ENCODE peak calls at places on chromosomes 1 and 21, in nine cellular contexts. L, Q, N, M, P, K, S, I and G are unnamed samples. For H3K4me1, the result is how much of the 10 kb centered on the place peaks cover.

GRCh38 chr1:109248797-109249629 is at the start of gene CELSR2:
- DNase-seq in L (peak), Q (peak), P (no peak), M (peak), I (peak), K (peak), S (peak), N (peak), G (peak)

GRCh38 chr21:42550817-42551216 is 37.2 kb downstream of the SLC37A1 start:
- DNase-seq in K (no peak), Q (no peak), N (no peak), S (peak), P (no peak), I (peak), M (peak), L (no peak), G (no peak)

GRCh38 chr21:27681038-27681437 is 714.1 kb upstream of the ADAMTS5 start:
- DNase-seq in I (no peak), S (no peak), N (peak), P (no peak), M (no peak), L (no peak), K (no peak), Q (no peak), G (no peak)

GRCh38 chr1:155068599-155068998 is 5.1 kb downstream of the EFNA4 start:
- DNase-seq in K (no peak), M (no peak), P (no peak), N (no peak), Q (no peak), L (no peak), I (no peak), S (no peak), G (no peak)

GRCh38 chr1:102252731-102253360 is 256.1 kb upstream of the OLFM3 start:
- DNase-seq in K (no peak), L (no peak), I (no peak), M (no peak), S (no peak), P (no peak), Q (no peak), N (no peak), G (no peak)

GRCh38 chr21:19468981-19469715 is 1065.6 kb upstream of the TMPRSS15 start:
- DNase-seq in I (no peak), Q (no peak), L (no peak), N (no peak), K (no peak), M (no peak), P (no peak), S (no peak), G (no peak)

GRCh38 chr1:77281491-77282186 is at the start of gene AK5:
- DNase-seq in P (no peak), S (peak), N (peak), K (peak), L (no peak), I (peak), M (no peak), Q (peak), G (peak)

GRCh38 chr1:193070942-193071341 is 11.5 kb downstream of the RO60 start:
- DNase-seq in P (no peak), S (no peak), I (no peak), L (no peak), Q (no peak), K (no peak), M (no peak), N (no peak), G (no peak)

GRCh38 chr1:12001249-12001917 is 17.9 kb upstream of the MIIP start:
- DNase-seq in K (no peak), P (no peak), N (peak), L (peak), M (no peak), Q (no peak), I (no peak), S (no peak), G (peak)

GRCh38 chr1:2443285-2444137 is 31.1 kb upstream of the PEX10 start:
- DNase-seq in I (no peak), K (no peak), P (no peak), M (no peak), N (no peak), S (no peak), L (no peak), Q (no peak), G (no peak)

GRCh38 chr1:164583196-164583595 is 24.2 kb downstream of the PBX1 start:
- DNase-seq in S (no peak), I (no peak), Q (no peak), K (no peak), N (no peak), P (no peak), L (no peak), M (no peak), G (no peak)

GRCh38 chr1:217605390-217605789 is 25.5 kb downstream of the GPATCH2 start:
- DNase-seq in K (no peak), S (no peak), Q (no peak), I (no peak), N (no peak), P (no peak), M (no peak), L (no peak), G (no peak)

GRCh38 chr1:233376711-233377110 is 49.2 kb downstream of the MAP3K21 start:
- DNase-seq in I (no peak), K (no peak), S (no peak), M (no peak), N (no peak), P (no peak), L (no peak), Q (no peak), G (peak)

GRCh38 chr1:233383984-233384383 is 56.5 kb downstream of the MAP3K21 start:
- DNase-seq in Q (no peak), L (no peak), I (no peak), K (no peak), S (no peak), M (no peak), N (no peak), P (no peak), G (no peak)

GRCh38 chr1:233379869-233380438 is 52.4 kb downstream of the MAP3K21 start:
- DNase-seq in M (no peak), S (no peak), P (no peak), L (no peak), Q (no peak), K (no peak), N (no peak), I (no peak), G (no peak)

GRCh38 chr1:233386336-233386735 is 58.8 kb downstream of the MAP3K21 start:
- DNase-seq in N (no peak), L (no peak), S (peak), Q (no peak), M (no peak), K (no peak), P (no peak), I (no peak), G (no peak)

GRCh38 chr1:233381806-233382205 is 54.3 kb downstream of the MAP3K21 start:
- DNase-seq in P (no peak), Q (no peak), S (no peak), N (no peak), L (no peak), M (no peak), K (no peak), I (no peak), G (no peak)
- TF ChIP-seq POLR2A in P (no peak), Q (no peak), S (no peak), N (no peak), L (no peak), M (no peak), K (no peak), I (no peak), G (no peak)

GRCh38 chr21:39010629-39011404 is 172.4 kb downstream of the PSMG1 start:
- DNase-seq in N (no peak), S (no peak), L (no peak), M (no peak), I (no peak), K (no peak), Q (no peak), P (no peak), G (peak)
- H3K4me1 ChIP-seq in N (under half), S (under half), L (under half), M (under half), I (under half), K (under half), Q (under half), P (under half), G (under half)

DNA sequence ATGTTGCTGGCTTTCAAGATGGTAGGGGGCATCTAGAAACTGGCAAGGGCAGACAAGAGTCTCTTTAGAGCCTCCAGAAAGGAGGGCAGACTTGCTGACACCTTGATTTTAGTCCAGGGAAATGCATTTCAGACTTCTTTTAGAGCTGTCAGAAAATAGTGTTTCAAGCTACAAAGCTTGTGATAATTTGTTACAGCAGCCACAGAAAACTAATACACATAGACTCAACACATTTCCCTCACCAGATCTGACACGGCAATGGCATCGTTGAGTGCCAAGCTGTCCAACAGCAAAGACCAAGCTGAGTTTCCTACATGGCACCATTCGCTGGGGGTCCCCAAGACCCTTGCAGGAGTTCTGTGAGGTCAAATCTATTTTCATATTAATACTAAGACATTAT is 62.0 kb downstream of the SLC9A1 start:
- DNase-seq in K (no peak), L (no peak), S (no peak), I (no peak), P (no peak), M (no peak), Q (no peak), N (no peak), G (no peak)
- H3K27ac ChIP-seq in K (no peak), L (no peak), S (no peak), I (no peak), P (no peak), M (no peak), Q (no peak), N (no peak), G (no peak)

DNA sequence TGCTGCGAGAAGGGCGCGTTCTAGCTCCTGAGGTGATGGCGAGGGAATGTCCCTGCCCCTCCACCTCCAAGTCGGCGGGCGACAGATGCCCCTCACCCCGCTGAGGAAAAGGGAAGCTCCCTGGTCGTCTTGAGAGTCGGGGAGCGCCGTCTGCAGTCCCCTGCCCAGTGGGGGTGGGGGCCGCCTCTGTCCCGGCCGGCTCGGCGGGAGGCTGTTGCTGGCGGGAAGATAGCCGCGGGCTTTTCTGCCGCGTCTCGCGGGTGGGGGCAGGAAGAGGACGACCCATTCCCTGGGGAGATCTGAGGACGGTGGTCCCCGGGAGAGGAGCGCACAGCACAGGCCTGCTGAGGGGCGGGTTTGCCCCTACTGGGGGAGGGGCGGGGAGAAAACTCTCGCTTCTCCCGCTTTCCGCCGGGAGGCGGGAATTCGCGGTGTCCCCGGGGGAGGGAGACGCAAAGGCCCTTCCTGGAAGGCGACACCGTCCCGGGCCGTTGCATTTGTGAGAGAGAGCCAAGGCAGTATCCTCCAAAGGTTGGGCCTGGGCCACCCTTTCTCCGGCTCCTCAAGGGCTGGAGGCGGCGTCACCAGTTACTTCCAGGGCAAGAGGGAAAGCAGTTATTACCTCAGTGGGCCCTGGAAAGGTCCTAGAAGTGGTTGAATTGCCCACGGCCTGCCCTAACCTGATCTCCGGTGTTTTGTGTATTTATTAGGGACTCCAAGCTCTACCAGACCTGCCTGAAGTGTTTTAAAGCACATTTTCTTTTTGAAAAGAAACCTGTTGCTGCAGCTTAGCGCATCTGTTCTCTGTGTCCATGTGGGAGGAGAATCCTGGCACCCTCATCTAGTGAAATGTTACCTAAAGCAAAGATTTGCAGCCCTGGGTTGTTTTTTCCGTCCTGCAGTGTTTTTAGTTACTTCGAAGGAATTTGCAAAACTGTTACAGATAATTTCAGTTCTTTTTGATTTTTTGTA is 648 bp downstream of the S100PBP start:
- DNase-seq in L (peak), K (peak), P (peak), Q (peak), N (peak), S (peak), I (peak), M (peak), G (peak)
- TF ChIP-seq POLR2A in L (no peak), K (no peak), P (no peak), Q (peak), N (no peak), S (no peak), I (peak), M (no peak), G (peak)

GRCh38 chr1:8903410-8903809 is 24.9 kb upstream of the ENO1 start:
- DNase-seq in Q (no peak), L (no peak), P (no peak), N (no peak), S (no peak), M (no peak), I (no peak), K (no peak), G (no peak)

GRCh38 chr1:8903908-8904650 is 25.6 kb upstream of the ENO1 start:
- DNase-seq in L (peak), S (peak), M (peak), Q (peak), N (peak), I (peak), K (no peak), P (no peak), G (peak)

GRCh38 chr1:8902765-8903164 is 24.3 kb upstream of the ENO1 start:
- DNase-seq in Q (no peak), K (no peak), M (no peak), I (no peak), L (no peak), N (peak), S (no peak), P (no peak), G (no peak)

GRCh38 chr1:8899046-8899445 is 20.6 kb upstream of the ENO1 start:
- DNase-seq in S (no peak), I (no peak), P (no peak), L (no peak), N (no peak), Q (no peak), K (no peak), M (no peak), G (no peak)
- H3K4me1 ChIP-seq in S (under half), I (under half), P (under half), L (under half), N (under half), Q (under half), K (under half), M (under half), G (under half)

GRCh38 chr1:243730499-243731150 is 119.4 kb downstream of the AKT3 start:
- DNase-seq in Q (no peak), I (peak), L (no peak), P (no peak), N (no peak), K (peak), M (no peak), S (no peak), G (no peak)
- H3K27ac ChIP-seq in Q (no peak), I (no peak), L (no peak), P (peak), N (no peak), K (no peak), M (peak), S (no peak), G (no peak)

GRCh38 chr1:23168079-23168461 is 586 bp downstream of the LUZP1 start:
- DNase-seq in N (no peak), Q (no peak), L (peak), S (peak), M (peak), I (peak), K (peak), P (no peak), G (peak)

GRCh38 chr1:23167353-23168078 is 1.1 kb downstream of the LUZP1 start:
- DNase-seq in Q (no peak), K (peak), L (peak), N (peak), I (peak), P (no peak), M (peak), S (peak), G (peak)

GRCh38 chr1:23169727-23170335 is 1.2 kb upstream of the LUZP1 start:
- DNase-seq in N (peak), P (peak), K (peak), S (peak), M (peak), Q (no peak), L (peak), I (peak), G (peak)

GRCh38 chr1:23169219-23169575 is 541 bp upstream of the LUZP1 start:
- DNase-seq in P (no peak), K (no peak), I (no peak), M (no peak), N (no peak), Q (no peak), L (no peak), S (no peak), G (no peak)

DNA sequence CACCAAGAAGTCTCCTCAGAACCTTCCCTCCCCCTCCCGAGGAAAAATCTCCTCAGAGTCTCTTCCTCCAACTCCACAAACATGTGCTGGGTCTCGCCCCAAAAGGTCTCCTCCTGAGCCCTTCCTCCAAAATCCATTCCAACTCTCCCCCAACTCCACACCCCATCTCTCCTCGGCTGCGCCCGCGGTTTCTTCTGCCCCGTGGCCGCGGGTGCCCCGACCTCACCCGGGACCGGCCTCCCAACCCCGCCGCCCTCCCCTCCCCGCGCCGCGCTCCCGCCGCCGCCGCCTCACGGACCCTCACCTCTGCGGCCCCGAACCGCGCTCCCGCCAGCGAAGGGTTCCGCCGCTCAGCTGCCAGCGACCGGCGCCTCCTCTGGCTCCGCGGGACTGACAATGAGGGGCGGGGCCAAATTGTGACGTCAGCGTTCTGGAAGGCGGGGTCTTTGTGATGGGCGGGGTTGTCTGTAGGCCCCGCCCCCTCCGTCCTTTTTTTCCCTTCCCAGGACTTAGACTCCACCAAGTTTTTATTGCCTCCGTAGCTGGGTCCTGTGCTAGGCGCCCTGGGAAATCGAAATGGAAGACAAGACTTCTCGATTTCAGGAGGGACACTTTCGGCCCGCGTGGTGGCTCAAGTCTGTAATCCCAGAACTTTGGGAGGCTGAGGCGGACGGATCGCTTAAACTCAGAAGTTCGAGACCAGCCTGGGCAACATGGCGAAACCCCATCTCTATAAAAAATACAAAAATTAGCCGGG is at the start of gene LUZP1:
- DNase-seq in Q (no peak), L (peak), N (peak), I (peak), M (peak), K (peak), P (peak), S (peak), G (peak)
- TF ChIP-seq POLR2A in Q (peak), L (peak), N (peak), I (peak), M (peak), K (peak), P (peak), S (peak), G (peak)

GRCh38 chr1:9125325-9125724 is 3.6 kb downstream of the GPR157 start:
- DNase-seq in Q (no peak), N (no peak), K (no peak), M (no peak), P (no peak), S (no peak), L (no peak), I (no peak), G (no peak)
- H3K4me1 ChIP-seq in Q (under half), N (under half), K (under half), M (under half), P (under half), S (under half), L (under half), I (under half), G (under half)